ENCODE peak calls at places on chromosomes 12 and 14, in five cellular contexts. O is lower leg skin, F is H9, G is fibroblast of lung, Y is AG04450. J is an unnamed sample.

GRCh38 chr12:38159092-38159551 is 157.5 kb upstream of the ALG10B start:
- DNase-seq in O (no peak), F (no peak), G (no peak), Y (no peak), J (no peak)

GRCh38 chr12:29176951-29177350 is 27.9 kb downstream of the FAR2 start:
- DNase-seq in O (no peak), F (no peak), G (no peak), Y (no peak), J (no peak)

GRCh38 chr14:60133487-60133886 is 31.7 kb downstream of the DHRS7 start:
- DNase-seq in O (no peak), F (no peak), G (peak), Y (no peak), J (no peak)

GRCh38 chr14:104895786-104896642 is 28.7 kb upstream of the PLD4 start:
- DNase-seq in O (peak), F (peak), G (no peak), Y (no peak), J (no peak)

GRCh38 chr14:101723061-101723595 is 38.4 kb upstream of the PPP2R5C start:
- DNase-seq in O (no peak), F (no peak), G (no peak), Y (no peak), J (no peak)

GRCh38 chr12:87679262-87679661 is 349.9 kb downstream of the C12orf50 start:
- DNase-seq in O (peak), F (no peak), G (no peak), Y (no peak), J (no peak)

GRCh38 chr12:49616533-49617219 is 6.7 kb upstream of the PRPF40B start:
- DNase-seq in O (no peak), F (no peak), G (no peak), Y (no peak), J (no peak)

GRCh38 chr12:5797661-5798060 is 147.4 kb downstream of the ANO2 start:
- DNase-seq in O (no peak), F (no peak), G (no peak), Y (no peak), J (no peak)

GRCh38 chr12:8065991-8066594 is at the start of gene C3AR1:
- DNase-seq in O (no peak), F (no peak), G (peak), Y (no peak), J (no peak)

GRCh38 chr12:9707864-9708808 is 24.8 kb downstream of the CLECL1 start:
- DNase-seq in O (no peak), F (peak), G (peak), Y (peak), J (no peak)

GRCh38 chr14:49992901-49993335 is 100.0 kb downstream of the ARF6 start:
- DNase-seq in O (no peak), F (no peak), G (peak), Y (no peak), J (no peak)

GRCh38 chr14:68094158-68094557 is 274.6 kb downstream of the RAD51B start:
- DNase-seq in O (no peak), F (no peak), G (peak), Y (no peak), J (no peak)
- TF ChIP-seq CTCF in O (no peak), F (no peak), G (no peak), Y (no peak), J (no peak)

DNA sequence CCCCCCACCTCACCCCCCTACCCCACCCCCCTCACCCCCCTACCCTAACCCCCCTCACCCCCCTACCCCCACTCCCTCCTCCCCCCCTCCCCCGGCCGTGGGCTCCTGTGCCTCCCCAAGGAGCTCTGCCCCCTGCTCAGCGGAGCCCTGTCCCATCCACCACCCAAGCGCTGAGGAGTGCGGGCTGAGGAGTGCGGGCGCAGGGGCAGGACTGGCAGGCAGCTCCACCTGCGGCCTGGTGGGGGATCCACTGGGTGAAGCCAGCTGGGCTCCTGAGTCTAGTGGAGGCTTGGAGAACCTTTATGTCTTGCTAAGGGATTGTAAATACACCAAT is 2.3 kb upstream of the JPH4 start:
- DNase-seq in O (no peak), F (peak), G (no peak), Y (no peak), J (no peak)
- TF ChIP-seq CTCF in O (no peak), F (peak), G (no peak), Y (no peak), J (no peak)

GRCh38 chr14:99632410-99633035 is 12.4 kb upstream of the HHIPL1 start:
- DNase-seq in O (no peak), F (no peak), G (no peak), Y (no peak), J (no peak)
- TF ChIP-seq CTCF in O (no peak), F (no peak), G (no peak), Y (no peak), J (no peak)

GRCh38 chr12:109562871-109563270 is 10.4 kb downstream of the MMAB start:
- DNase-seq in O (no peak), F (no peak), G (no peak), Y (no peak), J (no peak)
- TF ChIP-seq CTCF in O (no peak), F (no peak), G (no peak), Y (no peak), J (no peak)

DNA sequence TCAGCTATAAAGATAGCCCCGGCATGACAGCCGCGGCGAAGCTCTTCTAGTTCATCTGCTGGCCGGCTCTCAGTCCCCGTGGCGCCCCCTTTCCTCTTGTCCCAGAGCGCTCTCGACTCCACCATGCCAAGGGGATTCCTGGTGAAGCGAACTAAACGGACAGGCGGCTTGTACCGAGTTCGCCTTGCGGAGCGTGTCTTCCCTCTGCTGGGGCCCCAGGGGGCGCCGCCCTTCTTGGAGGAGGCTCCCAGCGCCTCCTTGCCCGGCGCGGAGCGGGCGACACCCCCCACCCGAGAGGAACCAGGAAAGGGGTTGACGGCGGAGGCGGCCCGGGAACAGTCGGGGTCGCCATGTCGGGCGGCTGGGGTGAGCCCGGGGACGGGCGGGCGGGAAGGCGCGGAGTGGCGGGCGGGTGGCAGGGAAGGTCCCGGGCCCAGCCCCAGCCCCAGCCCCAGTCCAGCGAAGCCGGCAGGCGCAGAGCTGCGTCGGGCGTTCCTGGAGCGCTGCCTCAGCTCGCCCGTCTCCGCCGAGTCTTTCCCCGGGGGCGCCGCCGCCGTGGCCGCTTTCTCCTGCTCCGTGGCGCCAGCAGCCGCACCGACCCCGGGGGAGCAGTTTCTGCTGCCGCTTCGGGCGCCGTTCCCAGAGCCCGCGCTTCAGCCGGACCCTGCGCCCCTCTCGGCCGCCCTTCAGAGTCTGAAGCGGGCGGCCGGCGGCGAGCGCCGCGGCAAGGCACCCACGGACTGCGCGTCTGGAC is at the start of gene INSM2:
- DNase-seq in O (no peak), F (no peak), G (no peak), Y (no peak), J (peak)
- TF ChIP-seq CTCF in O (no peak), F (peak), G (no peak), Y (peak), J (peak)

GRCh38 chr12:67068204-67068731 is 200.9 kb upstream of the CAND1 start:
- DNase-seq in O (no peak), F (peak), G (no peak), Y (no peak), J (no peak)
- TF ChIP-seq CTCF in O (no peak), F (peak), G (no peak), Y (no peak), J (peak)

GRCh38 chr12:100439797-100440196 is 33.9 kb upstream of the NR1H4 start:
- DNase-seq in O (no peak), F (no peak), G (no peak), Y (no peak), J (no peak)
- TF ChIP-seq CTCF in O (no peak), F (no peak), G (no peak), Y (no peak), J (no peak)

J was measured in type B pancreatic cell.